ENCODE peak calls at places on chromosomes 7 and 10, in five cellular contexts. F is stimulated activated CD4-positive, alpha-beta T cell treated with anti-CD3 and anti-CD28 coated beads, Interleukin-12 subunit alpha, Interleukin-12 subunit beta, amount 100 ng/mL, for 4 hours; V is LoVo; E is OCI-M1; M is G401. I is an unnamed sample.

GRCh38 chr10:101875068-101875688 is 31.6 kb upstream of the KCNIP2 start:
- DNase-seq in F (no peak), V (no peak), M (no peak), E (no peak), I (no peak)

GRCh38 chr7:143171697-143172096 is 11.5 kb upstream of the TAS2R39 start:
- DNase-seq in E (no peak), F (no peak), M (no peak), V (peak), I (no peak)

GRCh38 chr7:28389504-28390385 is 22.6 kb upstream of the CREB5 start:
- DNase-seq in V (peak), F (no peak), E (peak), M (peak), I (peak)

GRCh38 chr7:134766779-134767566 is 12.5 kb upstream of the CALD1 start:
- DNase-seq in F (no peak), V (no peak), M (no peak), E (no peak), I (peak)

GRCh38 chr7:3835102-3835501 is 534.0 kb downstream of the SDK1 start:
- DNase-seq in V (peak), F (no peak), M (no peak), E (no peak), I (no peak)

GRCh38 chr7:25951414-25952276 is 200.4 kb upstream of the NFE2L3 start:
- DNase-seq in V (peak), M (peak), F (no peak), E (peak), I (no peak)

GRCh38 chr7:56081626-56082340 is 11.0 kb downstream of the PHKG1 start:
- DNase-seq in E (no peak), M (no peak), F (no peak), V (no peak), I (no peak)

GRCh38 chr7:99422625-99423024 is 13.9 kb downstream of the BUD31 start:
- DNase-seq in V (no peak), M (no peak), F (no peak), E (no peak), I (no peak)

GRCh38 chr7:27606270-27607209 is 56.1 kb downstream of the HIBADH start:
- DNase-seq in V (peak), F (no peak), E (no peak), M (no peak), I (no peak)

GRCh38 chr7:44063894-44064651 is 1.3 kb downstream of the PGAM2 start:
- DNase-seq in M (peak), E (no peak), V (no peak), F (no peak), I (no peak)

GRCh38 chr7:16636533-16637173 is 8.9 kb downstream of the ANKMY2 start:
- DNase-seq in F (no peak), V (no peak), E (no peak), M (peak), I (no peak)

GRCh38 chr7:44698046-44698580 is 50.5 kb upstream of the ZMIZ2 start:
- DNase-seq in V (no peak), F (no peak), E (no peak), M (no peak), I (no peak)

GRCh38 chr10:57716884-57717283 is 550.8 kb downstream of the IPMK start:
- DNase-seq in E (peak), F (no peak), M (no peak), V (peak), I (no peak)

GRCh38 chr7:156639426-156640256 is 933 bp upstream of the RNF32 start:
- DNase-seq in V (no peak), M (peak), F (peak), E (no peak), I (no peak)

GRCh38 chr7:126368-126767 is 66.0 kb upstream of the FAM20C start:
- DNase-seq in E (no peak), M (no peak), V (no peak), F (no peak), I (no peak)